ENCODE peak calls at places on chromosomes 4 and X, in nine cellular contexts. D is WERI-Rb-1, Z is cardiac muscle cell, B is colonic mucosa, Y is neuronal stem cell, M is sigmoid colon, W is neural progenitor cell, J is body of pancreas, N is ascending aorta. E is an unnamed sample. For H3K27me3, the result is how much of the 10 kb centered on the place peaks cover.

GRCh38 chrX:120251471-120252011 is 929 bp downstream of the ZBTB33 start:
- DNase-seq in M (peak), D (peak), J (peak), Z (peak), Y (no peak), W (peak), B (peak), N (no peak), E (peak)

GRCh38 chrX:57379296-57379695 is 92.8 kb downstream of the FAAH2 start:
- DNase-seq in Z (no peak), M (no peak), D (no peak), N (no peak), Y (no peak), W (no peak), B (no peak), J (no peak), E (no peak)

GRCh38 chrX:1452497-1453389 is at the start of gene ASMTL:
- DNase-seq in W (peak), J (peak), B (peak), N (peak), M (peak), Z (peak), D (peak), Y (peak), E (peak)

GRCh38 chrX:71367396-71367795 is 1.2 kb downstream of the TAF1 start:
- DNase-seq in Y (no peak), Z (no peak), D (no peak), N (no peak), M (no peak), J (no peak), B (no peak), W (no peak), E (no peak)

GRCh38 chr4:168893807-168894206 is 116.2 kb downstream of the CBR4 start:
- DNase-seq in Y (no peak), D (peak), N (no peak), Z (no peak), J (no peak), W (no peak), B (no peak), M (no peak), E (no peak)

GRCh38 chr4:122930877-122931276 is 8.5 kb upstream of the NUDT6 start:
- DNase-seq in Y (no peak), Z (peak), M (no peak), W (no peak), B (no peak), D (no peak), J (no peak), N (no peak), E (peak)

GRCh38 chrX:53045002-53045401 is 3.6 kb upstream of the GPR173 start:
- DNase-seq in D (no peak), Y (no peak), Z (no peak), J (no peak), N (no peak), W (no peak), B (no peak), M (no peak), E (no peak)

GRCh38 chrX:15016051-15016450 is 142.8 kb downstream of the MOSPD2 start:
- DNase-seq in N (no peak), D (no peak), Y (no peak), J (no peak), Z (no peak), W (no peak), M (no peak), B (no peak), E (no peak)

GRCh38 chr4:155271557-155271956 is 63.1 kb downstream of the NPY2R start:
- DNase-seq in M (no peak), N (no peak), B (no peak), D (no peak), J (no peak), Y (peak), Z (peak), W (peak), E (no peak)

GRCh38 chrX:68830486-68831404 is 1.9 kb downstream of the EFNB1 start:
- DNase-seq in W (no peak), D (no peak), Z (no peak), B (peak), Y (no peak), M (peak), N (peak), J (no peak), E (peak)

GRCh38 chrX:40176256-40176978 is 78.7 kb upstream of the BCOR start:
- DNase-seq in Z (peak), Y (no peak), J (peak), W (peak), N (peak), M (peak), D (peak), B (peak), E (peak)

GRCh38 chr4:13325744-13326143 is 158.4 kb downstream of the RAB28 start:
- DNase-seq in J (no peak), N (no peak), W (peak), Y (no peak), Z (peak), D (no peak), B (no peak), M (no peak), E (no peak)

GRCh38 chrX:9141496-9141895 is 107.6 kb upstream of the FAM9B start:
- DNase-seq in N (no peak), M (no peak), Z (no peak), B (no peak), Y (no peak), D (no peak), W (no peak), J (no peak), E (no peak)

GRCh38 chr4:56048621-56049427 is 100.1 kb downstream of the CEP135 start:
- DNase-seq in Z (peak), D (peak), B (peak), Y (peak), M (peak), N (no peak), W (peak), J (peak), E (peak)
- H3K27me3 ChIP-seq in Z (under half), D (under half), B (under half), Y (under half), M (under half), N (under half), W (under half), J (under half), E (under half)

GRCh38 chr4:188002346-188002745 is 6.8 kb downstream of the ZFP42 start:
- DNase-seq in Y (no peak), M (no peak), N (no peak), B (no peak), Z (no peak), W (no peak), J (no peak), D (no peak), E (no peak)
- H3K4me3 ChIP-seq in Y (no peak), M (no peak), N (no peak), B (no peak), Z (no peak), W (no peak), J (no peak), D (no peak), E (no peak)

GRCh38 chrX:134023851-134024281 is 38.5 kb upstream of the GPC3 start:
- DNase-seq in J (no peak), N (no peak), Z (no peak), B (no peak), Y (no peak), D (no peak), W (peak), M (no peak), E (no peak)

GRCh38 chrX:134025986-134026731 is 40.8 kb upstream of the GPC3 start:
- DNase-seq in Z (peak), Y (no peak), N (no peak), M (no peak), W (peak), D (no peak), B (no peak), J (no peak), E (no peak)

GRCh38 chrX:134020910-134021309 is 35.5 kb upstream of the GPC3 start:
- DNase-seq in W (no peak), D (no peak), Y (no peak), M (no peak), J (no peak), Z (peak), B (no peak), N (no peak), E (no peak)

GRCh38 chrX:134026732-134027311 is 41.4 kb upstream of the GPC3 start:
- DNase-seq in D (peak), N (peak), W (peak), Z (peak), B (peak), J (peak), Y (peak), M (peak), E (peak)

GRCh38 chrX:134024686-134025377 is 39.4 kb upstream of the GPC3 start:
- DNase-seq in M (no peak), D (no peak), N (no peak), B (no peak), Y (no peak), J (no peak), Z (no peak), W (no peak), E (no peak)
- H3K27ac ChIP-seq in M (no peak), D (no peak), N (no peak), B (no peak), Y (no peak), J (no peak), Z (no peak), W (no peak), E (no peak)

DNA sequence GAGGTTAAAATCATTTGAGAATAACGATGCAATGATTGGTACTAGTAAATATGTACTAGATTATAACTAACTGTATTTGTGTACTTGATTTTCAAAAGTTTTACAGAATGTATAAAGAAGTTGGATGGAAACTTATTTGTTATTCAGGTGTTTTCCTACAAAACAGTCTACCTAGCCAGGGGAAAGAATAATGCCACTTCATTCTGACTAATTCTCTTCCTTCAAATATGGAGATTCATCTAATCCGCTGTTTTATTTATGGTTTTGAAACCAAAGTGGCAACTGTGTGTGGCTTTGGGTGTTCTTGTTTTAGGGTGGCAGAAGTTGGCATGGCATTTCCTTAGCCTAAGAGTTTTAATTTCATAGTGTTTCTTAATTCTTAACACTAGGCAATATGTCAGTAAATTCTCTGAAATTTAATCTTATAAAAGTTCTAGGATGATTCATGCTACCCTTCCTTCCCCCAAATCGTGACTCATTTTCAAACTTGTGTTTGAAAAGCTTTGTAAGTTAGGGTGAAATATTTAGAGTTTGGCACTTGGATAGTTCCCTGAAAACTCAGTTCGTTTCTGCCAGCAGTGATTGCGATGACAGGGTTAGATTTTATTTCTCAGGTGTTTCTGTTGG is 62.6 kb downstream of the DCLK2 start:
- DNase-seq in N (no peak), W (no peak), Z (no peak), M (no peak), J (no peak), B (no peak), D (no peak), Y (no peak), E (no peak)
- H3K27me3 ChIP-seq in N (under half), W (under half), Z (under half), M (under half), J (under half), B (under half), D (under half), Y (under half), E (under half)

GRCh38 chrX:41449615-41450014 is 2.5 kb downstream of the NYX start:
- DNase-seq in Y (no peak), B (no peak), N (no peak), M (no peak), Z (peak), D (no peak), W (no peak), J (no peak), E (no peak)
- H3K4me3 ChIP-seq in Y (no peak), B (no peak), N (peak), M (peak), Z (no peak), D (no peak), W (no peak), J (no peak), E (no peak)

GRCh38 chr4:1081689-1082040 is 31.7 kb downstream of the RNF212 start:
- DNase-seq in W (no peak), N (no peak), D (no peak), Z (no peak), Y (no peak), M (no peak), J (no peak), B (no peak), E (no peak)
- H3K27ac ChIP-seq in W (no peak), N (no peak), D (no peak), Z (no peak), Y (no peak), M (no peak), J (peak), B (no peak), E (no peak)